ENCODE peak calls at places on chromosomes 11 and 22, in four cellular contexts. Y is AG04450, D is adrenal gland, F is stomach. L is an unnamed sample.

GRCh38 chr11:381501-382072 is 12.3 kb downstream of the B4GALNT4 start:
- DNase-seq in Y (no peak), D (no peak), F (no peak), L (no peak)

GRCh38 chr11:12691473-12691872 is 17.3 kb downstream of the TEAD1 start:
- DNase-seq in Y (no peak), D (no peak), F (no peak), L (no peak)

GRCh38 chr22:26722159-26722558 is 64.8 kb downstream of the MIAT start:
- DNase-seq in Y (no peak), D (no peak), F (no peak), L (no peak)

GRCh38 chr11:120750647-120751419 is 239.3 kb downstream of the GRIK4 start:
- DNase-seq in Y (no peak), D (no peak), F (no peak), L (no peak)

GRCh38 chr11:59207988-59208432 is 4.7 kb downstream of the MPEG1 start:
- DNase-seq in Y (peak), D (no peak), F (peak), L (peak)

GRCh38 chr11:17218403-17218802 is 10.6 kb upstream of the PIK3C2A start:
- DNase-seq in Y (no peak), D (no peak), F (no peak), L (no peak)

GRCh38 chr11:118604566-118604965 is 2.8 kb upstream of the PHLDB1 start:
- DNase-seq in Y (no peak), D (no peak), F (peak), L (no peak)

GRCh38 chr22:44261861-44262595 is 50.7 kb downstream of the SHISAL1 start:
- DNase-seq in Y (no peak), D (no peak), F (no peak), L (no peak)

GRCh38 chr11:26579683-26580082 is 7.6 kb upstream of the MUC15 start:
- DNase-seq in Y (no peak), D (no peak), F (no peak), L (no peak)

GRCh38 chr22:43110927-43111623 is 525 bp downstream of the BIK start:
- DNase-seq in Y (no peak), D (peak), F (peak), L (no peak)

GRCh38 chr22:35894464-35894878 is 134.2 kb downstream of the RBFOX2 start:
- DNase-seq in Y (no peak), D (no peak), F (no peak), L (no peak)

GRCh38 chr11:64086263-64086938 is 50.7 kb downstream of the FLRT1 start:
- DNase-seq in Y (no peak), D (no peak), F (peak), L (no peak)

GRCh38 chr11:64960719-64961118 is 11.2 kb downstream of the MAJIN start:
- DNase-seq in Y (no peak), D (no peak), F (no peak), L (no peak)

GRCh38 chr22:41308054-41308453 is 6.7 kb downstream of the ZC3H7B start:
- DNase-seq in Y (no peak), D (no peak), F (no peak), L (peak)

GRCh38 chr11:44178381-44178780 is 82.9 kb downstream of the EXT2 start:
- DNase-seq in Y (peak), D (no peak), F (no peak), L (no peak)